ENCODE peak calls at places on chromosomes 6 and 20, in eight cellular contexts. T, S, I, A, N, O, U and G are unnamed samples.

GRCh38 chr6:12203001-12203400 is 87.2 kb upstream of the EDN1 start:
- DNase-seq in T (no peak), S (no peak), I (peak), A (peak), N (no peak), O (no peak), U (peak), G (peak)

GRCh38 chr6:4804095-4804494 is 27.9 kb downstream of the CDYL start:
- DNase-seq in T (no peak), S (no peak), I (peak), A (peak), N (no peak), O (peak), U (no peak), G (no peak)

GRCh38 chr6:16966821-16967817 is 134.7 kb upstream of the STMND1 start:
- DNase-seq in T (no peak), S (no peak), I (no peak), A (no peak), N (no peak), O (no peak), U (no peak), G (no peak)

GRCh38 chr20:51262240-51262639 is 239.3 kb upstream of the KCNG1 start:
- DNase-seq in T (no peak), S (no peak), I (no peak), A (no peak), N (no peak), O (no peak), U (no peak), G (no peak)

GRCh38 chr20:50120935-50121693 is 8.2 kb upstream of the UBE2V1 start:
- DNase-seq in T (peak), S (peak), I (peak), A (peak), N (peak), O (no peak), U (peak), G (peak)

GRCh38 chr6:158640519-158640918 is 4.0 kb downstream of the DYNLT1 start:
- DNase-seq in T (no peak), S (no peak), I (no peak), A (no peak), N (no peak), O (no peak), U (no peak), G (no peak)

GRCh38 chr6:128068110-128068460 is 167.2 kb upstream of the THEMIS start:
- DNase-seq in T (no peak), S (no peak), I (no peak), A (no peak), N (no peak), O (no peak), U (no peak), G (no peak)

GRCh38 chr6:130713144-130713543 is 114.1 kb upstream of the SMLR1 start:
- DNase-seq in T (no peak), S (no peak), I (no peak), A (peak), N (no peak), O (no peak), U (no peak), G (peak)

GRCh38 chr20:52552181-52552872 is 360.7 kb upstream of the ZFP64 start:
- DNase-seq in T (no peak), S (no peak), I (peak), A (no peak), N (no peak), O (peak), U (no peak), G (no peak)

GRCh38 chr20:10861619-10862018 is 187.8 kb upstream of the JAG1 start:
- DNase-seq in T (no peak), S (no peak), I (no peak), A (no peak), N (no peak), O (peak), U (peak), G (no peak)

GRCh38 chr20:10861086-10861485 is 187.3 kb upstream of the JAG1 start:
- DNase-seq in T (no peak), S (no peak), I (peak), A (no peak), N (no peak), O (peak), U (no peak), G (no peak)

GRCh38 chr20:10863337-10864060 is 189.7 kb upstream of the JAG1 start:
- DNase-seq in T (no peak), S (peak), I (peak), A (no peak), N (no peak), O (peak), U (peak), G (no peak)

GRCh38 chr20:10868299-10868698 is 194.5 kb upstream of the JAG1 start:
- DNase-seq in T (no peak), S (no peak), I (no peak), A (no peak), N (no peak), O (no peak), U (no peak), G (no peak)

DNA sequence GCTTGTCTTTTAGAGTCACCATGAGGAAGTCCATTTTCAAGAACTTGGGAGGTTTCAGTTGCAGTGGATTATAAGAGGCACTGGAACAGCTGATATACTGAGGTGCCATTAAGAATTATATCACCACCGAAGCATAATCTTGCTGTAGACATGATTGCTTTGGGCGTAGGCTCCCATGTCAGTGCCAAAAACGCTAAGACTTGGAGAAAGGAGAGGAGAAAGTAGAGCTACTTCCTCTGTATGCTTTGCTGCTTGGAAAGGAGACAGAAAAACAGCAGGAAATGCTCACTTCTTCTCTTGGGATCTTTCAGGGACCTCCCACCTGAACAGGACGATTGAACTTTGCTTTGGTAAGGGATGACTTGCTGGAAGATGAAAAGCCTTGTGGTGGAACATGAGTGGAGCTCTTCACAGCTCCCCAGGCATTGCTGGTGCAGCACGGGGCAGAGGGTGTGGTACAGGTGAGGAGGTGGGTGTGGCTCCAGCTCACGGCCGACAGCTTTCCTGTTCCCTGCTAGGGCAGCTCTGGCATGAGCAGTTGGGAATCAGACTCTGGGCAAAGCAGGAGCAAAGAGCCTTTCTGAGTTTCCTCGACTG is 190.4 kb upstream of the JAG1 start:
- DNase-seq in T (no peak), S (peak), I (no peak), A (peak), N (no peak), O (peak), U (no peak), G (no peak)
- H3K4me2 ChIP-seq in T (no peak), S (peak), I (peak), A (peak), N (peak), O (peak), U (peak), G (no peak)

GRCh38 chr20:47335251-47336012 is 21.1 kb downstream of the ZMYND8 start:
- DNase-seq in T (no peak), S (no peak), I (no peak), A (no peak), N (no peak), O (no peak), U (no peak), G (no peak)

GRCh38 chr20:47334022-47334551 is 22.4 kb downstream of the ZMYND8 start:
- DNase-seq in T (no peak), S (no peak), I (peak), A (peak), N (no peak), O (peak), U (peak), G (no peak)

GRCh38 chr20:47337413-47337812 is 19.1 kb downstream of the ZMYND8 start:
- DNase-seq in T (no peak), S (no peak), I (no peak), A (no peak), N (no peak), O (no peak), U (no peak), G (no peak)

GRCh38 chr20:47338131-47338628 is 18.3 kb downstream of the ZMYND8 start:
- DNase-seq in T (no peak), S (no peak), I (no peak), A (no peak), N (no peak), O (no peak), U (no peak), G (no peak)

DNA sequence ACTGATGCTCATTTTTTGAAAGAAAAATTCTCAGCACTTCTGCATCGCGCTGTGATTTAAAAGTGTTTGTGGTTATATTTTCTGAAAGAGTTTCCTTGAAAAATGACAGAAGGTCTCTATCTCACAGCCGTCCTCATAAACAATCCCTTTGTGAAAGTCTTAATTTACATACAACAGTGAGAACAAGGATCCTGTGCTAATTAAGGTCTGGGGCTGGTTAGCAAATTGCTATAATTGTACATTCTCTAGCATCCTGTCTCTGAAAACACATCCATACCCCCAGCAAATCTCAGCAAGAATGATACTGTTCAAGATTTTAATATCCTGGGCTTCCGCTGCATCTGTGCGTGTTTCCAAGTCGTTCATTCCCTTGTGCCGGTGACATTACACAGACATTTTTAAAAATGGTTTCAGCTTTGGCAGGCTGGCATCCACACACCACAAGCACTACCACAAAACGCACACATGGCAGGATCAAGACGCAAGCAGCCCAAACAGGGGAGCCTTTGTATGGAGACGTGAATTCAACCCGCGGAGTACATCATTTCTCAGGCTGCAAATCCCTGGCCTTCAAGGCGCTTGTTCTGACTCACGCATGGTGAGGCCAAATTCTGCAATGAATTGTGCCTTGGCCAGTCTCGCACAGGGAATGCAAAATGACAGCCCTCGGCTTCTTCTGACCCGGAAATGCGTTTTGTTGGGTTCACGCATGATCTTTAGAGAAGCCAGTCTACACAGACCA is 20.3 kb downstream of the ZMYND8 start:
- DNase-seq in T (no peak), S (no peak), I (peak), A (peak), N (no peak), O (peak), U (no peak), G (no peak)
- H2AFZ ChIP-seq in T (no peak), S (no peak), I (peak), A (no peak), N (no peak), O (peak), U (no peak), G (no peak)

GRCh38 chr20:57716202-57716601 is 6.4 kb upstream of the PMEPA1 start:
- DNase-seq in T (no peak), S (no peak), I (peak), A (no peak), N (no peak), O (peak), U (no peak), G (no peak)

GRCh38 chr20:57718490-57719009 is 8.7 kb upstream of the PMEPA1 start:
- DNase-seq in T (peak), S (peak), I (peak), A (peak), N (peak), O (peak), U (peak), G (peak)

GRCh38 chr20:57717797-57718196 is 8.0 kb upstream of the PMEPA1 start:
- DNase-seq in T (no peak), S (no peak), I (no peak), A (no peak), N (no peak), O (peak), U (no peak), G (no peak)

GRCh38 chr20:57716893-57717292 is 7.1 kb upstream of the PMEPA1 start:
- DNase-seq in T (no peak), S (no peak), I (no peak), A (no peak), N (no peak), O (no peak), U (no peak), G (no peak)

DNA sequence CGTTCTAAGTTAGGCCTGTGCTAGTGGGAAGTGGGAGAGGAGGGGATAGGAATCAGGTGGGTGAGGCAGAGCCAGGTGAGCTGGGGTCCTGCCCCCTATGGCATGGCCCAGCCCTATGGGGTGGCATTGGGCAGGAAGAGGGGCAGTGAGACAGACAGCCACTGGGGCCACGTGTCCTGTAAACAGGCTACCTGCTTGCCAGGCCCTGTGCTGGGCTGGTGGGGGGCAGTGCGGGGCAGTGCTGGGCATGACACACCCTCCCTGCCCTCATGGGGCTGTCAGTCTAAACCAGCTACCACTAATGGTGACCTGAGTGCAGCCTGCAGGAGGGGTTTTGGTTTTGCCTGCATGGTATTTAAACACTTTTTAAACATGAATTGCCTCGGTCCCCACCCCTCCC is 10.1 kb upstream of the PMEPA1 start:
- DNase-seq in T (no peak), S (no peak), I (no peak), A (no peak), N (no peak), O (no peak), U (no peak), G (no peak)
- H3K4me2 ChIP-seq in T (no peak), S (no peak), I (no peak), A (no peak), N (no peak), O (no peak), U (no peak), G (no peak)

GRCh38 chr20:33113387-33113908 is 34.0 kb downstream of the BPIFB4 start:
- DNase-seq in T (no peak), S (no peak), I (no peak), A (no peak), N (no peak), O (no peak), U (no peak), G (no peak)

GRCh38 chr20:33110147-33110825 is 30.8 kb downstream of the BPIFB4 start:
- DNase-seq in T (no peak), S (no peak), I (no peak), A (no peak), N (no peak), O (no peak), U (no peak), G (no peak)

GRCh38 chr20:33111306-33111705 is 31.9 kb downstream of the BPIFB4 start:
- DNase-seq in T (no peak), S (no peak), I (no peak), A (no peak), N (no peak), O (no peak), U (no peak), G (no peak)

GRCh38 chr20:33108641-33109040 is 29.2 kb downstream of the BPIFB4 start:
- DNase-seq in T (no peak), S (no peak), I (no peak), A (no peak), N (no peak), O (no peak), U (no peak), G (no peak)

DNA sequence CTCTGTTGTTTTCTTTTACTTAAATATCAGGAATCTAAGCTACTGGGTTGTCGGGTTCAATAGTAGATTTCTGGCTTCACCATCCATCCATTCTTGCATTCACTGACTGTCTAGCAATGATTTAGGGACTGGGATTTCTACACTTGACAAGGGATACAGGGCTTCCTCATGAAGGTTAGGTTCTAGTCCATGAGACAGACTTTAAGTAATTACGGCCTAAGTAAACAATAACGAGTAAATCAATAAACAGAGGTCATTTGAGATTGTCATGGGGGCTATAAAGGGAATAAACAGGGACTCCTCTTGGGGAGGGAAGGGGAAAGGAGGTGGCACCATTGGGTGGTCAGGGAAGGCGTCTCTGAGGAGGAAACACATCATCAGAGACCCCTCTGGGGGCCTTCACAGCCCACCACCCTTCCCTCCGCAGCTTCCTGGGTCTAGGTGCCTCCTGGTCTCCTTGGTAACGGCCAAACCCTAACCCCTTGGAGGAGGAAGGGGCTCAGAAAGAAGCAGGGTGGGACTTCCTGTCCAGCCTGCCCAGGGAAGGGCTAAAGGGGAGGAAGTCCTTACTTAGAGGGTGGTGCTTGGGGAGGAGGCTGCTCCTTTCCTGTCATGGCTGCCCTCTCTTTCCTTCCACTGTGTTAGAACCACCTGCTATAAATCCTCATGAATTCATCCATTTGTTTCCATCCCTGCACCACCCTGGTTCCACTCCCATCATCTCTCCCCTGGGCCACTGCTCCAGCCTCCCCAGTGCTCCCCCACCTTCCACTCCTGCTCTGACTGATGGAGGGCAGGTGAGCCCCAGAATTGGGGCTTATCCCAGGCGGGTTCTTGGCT is 33.3 kb downstream of the BPIFB4 start:
- DNase-seq in T (no peak), S (no peak), I (no peak), A (no peak), N (no peak), O (no peak), U (no peak), G (no peak)
- H2AFZ ChIP-seq in T (no peak), S (no peak), I (no peak), A (no peak), N (no peak), O (no peak), U (no peak), G (no peak)